ENCODE peak calls at places on chromosomes 7 and 10, in seven cellular contexts. Z is cardiac muscle cell, E is heart left ventricle, Q is ovary, G is psoas muscle, T is AG04450, W is prostate gland. C is an unnamed sample.

GRCh38 chr10:3755440-3756359 is 29.3 kb downstream of the KLF6 start:
- DNase-seq in G (no peak), Z (peak), T (no peak), Q (no peak), W (no peak), E (no peak), C (no peak)

GRCh38 chr10:123150229-123150985 is 2.5 kb downstream of the HMX2 start:
- DNase-seq in W (no peak), G (no peak), Z (no peak), T (no peak), E (no peak), Q (no peak), C (no peak)

GRCh38 chr10:110897184-110897583 is 21.8 kb downstream of the BBIP1 start:
- DNase-seq in E (no peak), T (no peak), Z (no peak), Q (no peak), G (no peak), W (no peak), C (no peak)

GRCh38 chr10:35447693-35448407 is 111.5 kb downstream of the CCNY start:
- DNase-seq in W (peak), E (no peak), G (no peak), Q (no peak), T (no peak), Z (peak), C (no peak)

GRCh38 chr7:949021-949934 is 5.2 kb downstream of the ADAP1 start:
- DNase-seq in Z (no peak), W (no peak), G (no peak), Q (peak), E (peak), T (no peak), C (no peak)

GRCh38 chr10:104028146-104028545 is 57.5 kb downstream of the COL17A1 start:
- DNase-seq in Q (no peak), G (no peak), Z (peak), T (no peak), E (no peak), W (no peak), C (no peak)

GRCh38 chr10:127990846-127991542 is 84.1 kb downstream of the PTPRE start:
- DNase-seq in Z (peak), W (no peak), Q (no peak), T (no peak), G (no peak), E (no peak), C (no peak)

GRCh38 chr10:12509794-12510100 is 160.4 kb downstream of the CAMK1D start:
- DNase-seq in T (no peak), Z (no peak), Q (no peak), W (no peak), G (no peak), E (no peak), C (no peak)

GRCh38 chr10:132907901-132908620 is 34.3 kb downstream of the CFAP46 start:
- DNase-seq in Q (peak), E (peak), G (no peak), Z (no peak), T (no peak), W (no peak), C (no peak)

GRCh38 chr10:60032723-60033122 is 126.4 kb upstream of the CCDC6 start:
- DNase-seq in Z (peak), G (peak), T (no peak), Q (no peak), W (peak), E (no peak), C (peak)

GRCh38 chr7:121330053-121330833 is 1.4 kb downstream of the WNT16 start:
- DNase-seq in G (no peak), Q (no peak), W (no peak), E (no peak), Z (no peak), T (no peak), C (no peak)

GRCh38 chr7:151693140-151693539 is 173.4 kb upstream of the RHEB start:
- DNase-seq in E (no peak), W (no peak), Q (no peak), G (no peak), T (no peak), Z (no peak), C (no peak)

GRCh38 chr10:95873651-95874050 is 34.1 kb upstream of the CC2D2B start:
- DNase-seq in W (no peak), Q (no peak), T (no peak), G (no peak), Z (no peak), E (no peak), C (no peak)

GRCh38 chr7:36253699-36254098 is 100.6 kb downstream of the EEPD1 start:
- DNase-seq in Q (no peak), Z (no peak), G (no peak), W (no peak), E (no peak), T (no peak), C (no peak)

GRCh38 chr7:134212576-134213546 is 85.7 kb downstream of the LRGUK start:
- DNase-seq in E (no peak), G (no peak), W (no peak), T (peak), Z (peak), Q (no peak), C (peak)

GRCh38 chr10:88428442-88428841 is 154.7 kb downstream of the RNLS start:
- DNase-seq in G (no peak), T (no peak), Z (peak), Q (no peak), W (no peak), E (no peak), C (no peak)

GRCh38 chr10:95242581-95243317 is 48.1 kb downstream of the PDLIM1 start:
- DNase-seq in W (no peak), T (no peak), Q (no peak), E (no peak), G (no peak), Z (peak), C (peak)

GRCh38 chr7:78345293-78345692 is 546.7 kb downstream of the PHTF2 start:
- DNase-seq in Z (no peak), T (no peak), G (no peak), E (no peak), W (no peak), Q (no peak), C (no peak)

GRCh38 chr10:95430231-95430951 is 130.8 kb downstream of the SORBS1 start:
- DNase-seq in Q (peak), Z (peak), W (peak), G (no peak), E (no peak), T (peak), C (no peak)

GRCh38 chr10:74244807-74245206 is 93.8 kb downstream of the ADK start:
- DNase-seq in T (no peak), Q (no peak), W (no peak), G (no peak), E (no peak), Z (no peak), C (no peak)

GRCh38 chr10:101226888-101227736 is 2.2 kb downstream of the LBX1 start:
- DNase-seq in E (no peak), G (no peak), Z (no peak), Q (no peak), T (no peak), W (no peak), C (no peak)

GRCh38 chr7:75572396-75572795 is 80.3 kb downstream of the SPDYE5 start:
- DNase-seq in E (no peak), G (no peak), T (no peak), Q (no peak), W (no peak), Z (no peak), C (no peak)

GRCh38 chr7:75571209-75571608 is 79.1 kb downstream of the SPDYE5 start:
- DNase-seq in W (no peak), T (no peak), G (no peak), E (no peak), Z (no peak), Q (no peak), C (no peak)

GRCh38 chr7:75572814-75573213 is 80.7 kb downstream of the SPDYE5 start:
- DNase-seq in E (no peak), T (no peak), Q (no peak), W (no peak), Z (no peak), G (no peak), C (no peak)

GRCh38 chr7:75565129-75565528 is 73.0 kb downstream of the SPDYE5 start:
- DNase-seq in W (peak), E (no peak), Q (no peak), G (no peak), Z (peak), T (peak), C (no peak)

GRCh38 chr7:75567948-75568595 is 76.0 kb downstream of the SPDYE5 start:
- DNase-seq in T (no peak), W (no peak), G (no peak), E (no peak), Z (no peak), Q (no peak), C (no peak)
- H3K27ac ChIP-seq in T (no peak), W (no peak), G (no peak), E (no peak), Z (no peak), Q (no peak), C (no peak)

GRCh38 chr10:28807760-28808613 is 130.7 kb downstream of the BAMBI start:
- DNase-seq in W (no peak), Q (no peak), E (no peak), T (no peak), Z (peak), G (no peak), C (no peak)
- H3K27ac ChIP-seq in W (no peak), Q (peak), E (peak), T (no peak), Z (peak), G (no peak), C (peak)

GRCh38 chr10:1043532-1043995 is 5.4 kb downstream of the IDI1 start:
- DNase-seq in Q (no peak), E (no peak), T (no peak), Z (no peak), W (no peak), G (peak), C (peak)

GRCh38 chr10:1045415-1045814 is 3.5 kb downstream of the IDI1 start:
- DNase-seq in Q (no peak), E (no peak), T (no peak), W (no peak), G (no peak), Z (no peak), C (no peak)

GRCh38 chr10:1047937-1048336 is 982 bp downstream of the IDI1 start:
- DNase-seq in Z (no peak), T (no peak), Q (no peak), G (no peak), W (no peak), E (no peak), C (no peak)

GRCh38 chr10:1044146-1044545 is 4.8 kb downstream of the IDI1 start:
- DNase-seq in E (no peak), W (no peak), Z (no peak), T (no peak), Q (no peak), G (no peak), C (no peak)

GRCh38 chr10:1044964-1045363 is 4.0 kb downstream of the IDI1 start:
- DNase-seq in T (no peak), E (no peak), Q (no peak), Z (no peak), W (no peak), G (no peak), C (no peak)
- H3K27ac ChIP-seq in T (no peak), E (peak), Q (no peak), Z (peak), W (no peak), G (peak), C (no peak)

GRCh38 chr7:28533267-28533666 is 120.9 kb downstream of the CREB5 start:
- DNase-seq in E (no peak), T (no peak), Q (no peak), Z (no peak), G (no peak), W (no peak), C (no peak)

GRCh38 chr7:28529755-28530154 is 117.4 kb downstream of the CREB5 start:
- DNase-seq in Z (no peak), T (no peak), E (no peak), Q (no peak), G (no peak), W (no peak), C (no peak)

GRCh38 chr7:28536259-28536658 is 123.9 kb downstream of the CREB5 start:
- DNase-seq in Q (peak), T (no peak), Z (peak), W (no peak), G (peak), E (no peak), C (no peak)

GRCh38 chr7:28530175-28531142 is 118.1 kb downstream of the CREB5 start:
- DNase-seq in T (no peak), W (no peak), G (no peak), Z (no peak), E (peak), Q (peak), C (peak)

DNA sequence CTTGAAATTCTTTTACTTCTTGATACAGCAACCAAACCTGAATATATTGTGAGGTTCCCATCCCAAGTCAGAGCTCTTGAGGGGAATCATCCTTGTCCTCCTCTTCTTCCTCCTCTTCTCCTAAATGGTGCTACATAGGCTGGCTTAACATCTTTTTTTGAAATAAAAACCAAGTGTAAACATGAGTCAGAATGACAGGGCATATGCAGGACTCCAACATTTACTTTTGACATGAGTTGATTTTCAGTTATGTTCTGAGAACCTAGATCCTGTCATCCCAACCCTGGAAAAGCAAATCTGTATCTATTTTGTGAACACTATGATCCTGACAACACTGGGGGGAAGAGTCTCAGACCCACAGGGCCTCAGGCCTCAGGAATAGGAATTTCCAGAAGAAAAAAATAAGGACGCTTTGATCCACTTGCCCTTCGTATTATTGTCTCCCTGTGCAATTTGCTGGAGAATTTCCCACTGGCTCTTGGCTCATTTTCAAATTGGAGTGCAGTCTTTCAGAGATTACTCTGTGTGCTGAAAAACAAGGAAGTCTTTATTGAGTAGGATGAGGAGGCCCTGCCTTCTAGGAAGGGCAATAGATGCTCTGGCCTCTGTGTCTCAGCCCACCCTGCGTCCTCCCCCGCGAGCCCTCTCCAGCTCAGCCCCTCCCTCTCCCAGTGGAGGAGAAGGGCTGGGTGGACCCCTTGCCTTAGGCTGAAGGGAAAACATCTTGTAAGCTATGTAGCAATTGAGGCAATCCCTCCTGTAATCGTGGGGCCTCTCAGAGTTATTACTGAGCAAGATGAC is 121.6 kb downstream of the CREB5 start:
- DNase-seq in E (no peak), Q (peak), Z (peak), W (peak), T (no peak), G (peak), C (peak)
- H3K27ac ChIP-seq in E (no peak), Q (no peak), Z (no peak), W (no peak), T (peak), G (no peak), C (peak)

GRCh38 chr10:114519756-114520288 is 115.5 kb upstream of the AFAP1L2 start:
- DNase-seq in G (no peak), Z (no peak), Q (no peak), T (no peak), E (no peak), W (no peak), C (no peak)
- H3K27ac ChIP-seq in G (no peak), Z (peak), Q (peak), T (no peak), E (peak), W (peak), C (peak)

GRCh38 chr10:114859227-114859626 is 37.6 kb downstream of the FHIP2A start:
- DNase-seq in Q (no peak), T (no peak), E (no peak), Z (no peak), G (no peak), W (no peak), C (no peak)
- H3K27ac ChIP-seq in Q (no peak), T (no peak), E (no peak), Z (no peak), G (no peak), W (no peak), C (no peak)

C was measured in tibial artery.